ENCODE peak calls at places on chromosomes 7 and 10, in seven cellular contexts. K is heart left ventricle, E is IMR-90, P is OCI-LY7, J is astrocyte, T is mucosa of descending colon, N is hepatocyte. R is an unnamed sample. For H3K4me1, the result is how much of the 10 kb centered on the place peaks cover.

GRCh38 chr10:2817923-2818322 is 249.4 kb upstream of the PFKP start:
- DNase-seq in J (peak), P (no peak), T (no peak), K (no peak), E (no peak), N (no peak), R (no peak)

GRCh38 chr10:132270721-132271457 is 36.9 kb downstream of the STK32C start:
- DNase-seq in P (no peak), T (peak), E (no peak), J (no peak), K (no peak), N (no peak), R (no peak)

GRCh38 chr10:15684768-15685167 is 35.0 kb downstream of the ITGA8 start:
- DNase-seq in K (no peak), E (no peak), P (peak), N (no peak), J (no peak), T (no peak), R (no peak)

GRCh38 chr7:19558527-19558926 is 150.3 kb downstream of the POLR1F start:
- DNase-seq in P (no peak), N (no peak), J (peak), K (no peak), T (no peak), E (peak), R (peak)

GRCh38 chr7:100640438-100641410 is 628 bp downstream of the TFR2 start:
- DNase-seq in K (no peak), E (no peak), P (no peak), N (no peak), T (no peak), J (no peak), R (no peak)

GRCh38 chr7:66699998-66700397 is 40.5 kb upstream of the RABGEF1 start:
- DNase-seq in E (no peak), J (no peak), T (no peak), P (no peak), N (no peak), K (peak), R (peak)

GRCh38 chr7:92461027-92462003 is 14.0 kb downstream of the GATAD1 start:
- DNase-seq in T (no peak), J (peak), P (peak), N (peak), K (no peak), E (peak), R (peak)

GRCh38 chr10:33571616-33572015 is 237.1 kb upstream of the NRP1 start:
- DNase-seq in K (no peak), N (peak), E (peak), P (no peak), J (peak), T (no peak), R (no peak)

DNA sequence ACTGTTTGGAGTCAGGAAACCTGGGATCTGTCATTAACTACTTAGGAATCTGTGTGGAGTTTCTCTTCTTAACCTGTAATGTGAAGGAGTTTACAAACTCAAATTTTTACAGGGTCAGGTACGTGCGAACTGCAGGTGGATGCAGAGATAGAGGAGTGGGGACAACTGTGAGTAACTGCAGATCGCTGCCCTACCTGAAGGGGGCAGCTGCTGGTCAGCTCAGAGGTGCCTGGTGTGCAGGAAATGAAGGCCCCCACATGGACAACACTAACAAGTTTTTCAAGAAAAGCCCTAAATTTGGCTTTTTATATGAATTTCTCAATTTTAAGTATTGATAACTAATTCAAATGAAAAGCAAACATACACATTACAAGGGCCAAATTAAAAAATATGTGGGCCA is 380.0 kb downstream of the REEP3 start:
- DNase-seq in N (no peak), E (no peak), P (peak), J (no peak), T (no peak), K (no peak), R (no peak)
- TF ChIP-seq CTCF in N (no peak), E (no peak), P (peak), J (no peak), T (no peak), K (no peak), R (peak)

DNA sequence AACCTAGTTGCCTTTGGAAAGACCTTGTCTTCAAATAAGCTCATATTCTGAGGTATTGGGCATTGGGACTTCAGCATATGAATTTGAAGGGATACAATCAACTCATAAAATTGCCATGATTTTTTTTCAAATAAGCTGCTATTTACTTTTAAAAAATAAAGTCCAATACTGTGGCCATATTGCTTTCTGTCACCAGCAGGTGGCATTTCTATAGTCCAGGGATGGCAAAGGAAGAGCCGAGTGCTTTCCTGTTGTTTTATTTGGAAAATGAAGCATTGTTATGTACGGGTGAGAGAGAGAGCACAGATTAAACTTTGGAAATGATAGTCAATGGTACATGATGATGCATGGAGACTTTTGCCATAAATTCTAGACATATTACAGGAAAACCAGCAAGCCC is 104.1 kb upstream of the DPP6 start:
- DNase-seq in T (no peak), J (no peak), E (no peak), N (no peak), K (no peak), P (no peak), R (no peak)
- H3K4me1 ChIP-seq in T (under half), J (under half), E (under half), N (under half), K (under half), P (under half), R (under half)

GRCh38 chr10:103921750-103922195 is 3.8 kb upstream of the STN1 start:
- DNase-seq in K (no peak), N (peak), E (peak), T (no peak), P (peak), J (no peak), R (peak)
- TF ChIP-seq CTCF in K (no peak), N (no peak), E (no peak), T (no peak), P (peak), J (no peak), R (peak)

GRCh38 chr10:24551161-24551560 is 172.5 kb downstream of the ARHGAP21 start:
- DNase-seq in E (no peak), N (no peak), J (no peak), P (no peak), T (no peak), K (no peak), R (no peak)

GRCh38 chr10:24552346-24553016 is 171.2 kb downstream of the ARHGAP21 start:
- DNase-seq in T (peak), J (no peak), N (peak), E (no peak), K (no peak), P (peak), R (no peak)

GRCh38 chr10:24550680-24551079 is 173.0 kb downstream of the ARHGAP21 start:
- DNase-seq in J (no peak), T (no peak), P (no peak), N (no peak), K (no peak), E (no peak), R (no peak)

GRCh38 chr10:24554036-24554435 is 169.7 kb downstream of the ARHGAP21 start:
- DNase-seq in J (no peak), N (no peak), K (no peak), T (no peak), P (no peak), E (no peak), R (no peak)

DNA sequence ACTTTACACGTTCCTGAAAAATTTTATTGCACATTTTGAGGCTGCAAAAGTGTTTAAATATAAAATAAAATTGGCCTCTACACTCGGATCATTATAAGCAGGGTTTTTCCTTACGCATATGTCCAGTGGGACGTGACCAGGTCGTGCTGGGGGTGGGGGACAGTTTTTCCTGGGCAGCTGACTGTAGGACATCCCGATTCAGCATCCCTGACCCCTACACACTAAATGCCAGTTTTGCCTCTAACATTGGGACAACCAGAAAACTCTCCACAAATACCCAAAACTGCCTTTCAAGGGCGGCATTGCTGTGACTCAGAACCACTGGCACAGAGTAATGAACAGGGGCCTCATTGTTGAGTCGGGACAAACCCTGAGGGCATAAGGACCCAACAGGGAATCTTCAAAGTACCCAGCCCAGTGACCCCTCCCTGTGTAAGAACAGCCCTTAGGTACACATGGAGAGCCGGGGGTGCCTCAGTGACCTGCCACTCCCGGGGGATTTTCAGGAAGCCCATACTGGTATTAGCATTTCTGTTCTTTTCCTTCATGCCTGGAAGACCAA is 170.6 kb downstream of the ARHGAP21 start:
- DNase-seq in J (no peak), K (no peak), E (no peak), N (no peak), P (no peak), T (no peak), R (no peak)
- H3K4me1 ChIP-seq in J (under half), K (under half), E (under half), N (under half), P (under half), T (under half), R (under half)

DNA sequence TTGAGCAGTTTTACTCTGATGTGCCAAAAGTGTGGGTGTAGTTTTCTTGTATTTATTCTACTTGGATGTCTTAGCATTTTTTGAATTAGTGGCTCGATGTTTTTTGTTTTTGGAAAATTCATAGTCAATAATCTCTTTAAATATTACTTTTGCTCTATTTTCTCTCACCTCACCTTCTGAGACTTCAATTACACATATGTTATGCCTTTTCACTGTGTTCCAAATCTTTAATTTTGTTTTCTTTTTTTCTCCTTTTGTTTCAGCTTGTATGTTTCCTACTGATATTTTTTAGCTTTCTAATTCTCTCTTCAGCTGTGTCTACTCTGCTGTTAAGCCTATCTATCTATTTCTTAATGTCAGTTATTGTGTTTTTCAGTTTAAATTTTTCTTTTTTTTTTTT is 69.5 kb downstream of the ZNF503 start:
- DNase-seq in T (no peak), E (no peak), K (no peak), N (no peak), J (no peak), P (no peak), R (no peak)
- TF ChIP-seq CTCF in T (no peak), E (no peak), K (no peak), N (no peak), J (no peak), P (no peak), R (no peak)

DNA sequence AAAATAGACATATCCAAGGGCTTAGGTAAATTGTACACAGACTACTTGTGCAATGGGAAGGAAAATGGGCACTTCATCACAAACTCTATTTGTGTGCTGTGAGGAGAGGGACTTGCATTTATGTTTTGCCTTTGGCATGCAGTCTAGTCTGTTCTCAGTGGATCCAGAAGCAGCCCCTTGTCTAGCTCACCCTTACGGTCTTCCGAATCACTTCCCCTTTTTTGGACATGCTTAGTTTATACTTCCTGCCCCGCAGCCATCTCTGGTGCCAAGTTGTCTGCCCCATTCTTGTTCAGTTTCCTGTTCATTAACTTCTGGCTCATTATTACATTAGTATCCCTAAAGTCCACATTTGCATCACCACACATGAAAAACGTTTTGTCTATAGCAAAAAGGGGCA is 161.6 kb downstream of the NRCAM start:
- DNase-seq in N (no peak), J (no peak), K (no peak), T (no peak), P (peak), E (no peak), R (no peak)
- H3K4me1 ChIP-seq in N (under half), J (under half), K (under half), T (under half), P (under half), E (under half), R (under half)

GRCh38 chr10:123807444-123808035 is 84.1 kb downstream of the CPXM2 start:
- DNase-seq in J (no peak), K (no peak), E (no peak), T (no peak), N (no peak), P (no peak), R (no peak)
- TF ChIP-seq CTCF in J (no peak), K (no peak), E (no peak), T (no peak), N (no peak), P (no peak), R (no peak)

GRCh38 chr7:36286688-36287087 is 103.0 kb upstream of the ANLN start:
- DNase-seq in J (no peak), E (no peak), P (no peak), N (no peak), T (no peak), K (no peak), R (no peak)

GRCh38 chr7:36284470-36284869 is 105.2 kb upstream of the ANLN start:
- DNase-seq in J (no peak), E (no peak), P (peak), K (no peak), T (peak), N (no peak), R (no peak)

GRCh38 chr7:36283711-36284130 is 105.9 kb upstream of the ANLN start:
- DNase-seq in T (peak), J (no peak), E (no peak), P (peak), N (no peak), K (peak), R (no peak)

GRCh38 chr7:36286241-36286640 is 103.4 kb upstream of the ANLN start:
- DNase-seq in K (no peak), T (no peak), N (no peak), E (no peak), P (peak), J (no peak), R (no peak)

GRCh38 chr7:36285276-36285675 is 104.4 kb upstream of the ANLN start:
- DNase-seq in P (no peak), N (no peak), J (no peak), K (no peak), E (no peak), T (no peak), R (no peak)
- H3K4me1 ChIP-seq in P (half or more), N (under half), J (under half), K (half or more), E (under half), T (under half), R (under half)